ENCODE peak calls at places on chromosomes 4 and X, in four cellular contexts. M, E, Y and H are unnamed samples.

GRCh38 chr4:139689093-139689722 is 23.6 kb downstream of the MGST2 start:
- DNase-seq in M (no peak), E (peak), Y (no peak), H (no peak)

GRCh38 chr4:187578103-187578502 is 417.5 kb upstream of the ZFP42 start:
- DNase-seq in M (no peak), E (no peak), Y (no peak), H (no peak)

GRCh38 chr4:125772680-125773079 is 457.9 kb downstream of the FAT4 start:
- DNase-seq in M (no peak), E (no peak), Y (no peak), H (no peak)

GRCh38 chr4:69360271-69360670 is 80.0 kb downstream of the UGT2B28 start:
- DNase-seq in M (no peak), E (no peak), Y (no peak), H (no peak)

GRCh38 chrX:10089378-10089795 is 67.4 kb upstream of the CLCN4 start:
- DNase-seq in M (no peak), E (no peak), Y (peak), H (no peak)

GRCh38 chr4:183200453-183200852 is 101.4 kb downstream of the WWC2 start:
- DNase-seq in M (no peak), E (no peak), Y (peak), H (no peak)

GRCh38 chr4:132910226-132910748 is 238.8 kb upstream of the PCDH10 start:
- DNase-seq in M (no peak), E (no peak), Y (no peak), H (no peak)

GRCh38 chr4:5357863-5358262 is 306.6 kb downstream of the STK32B start:
- DNase-seq in M (no peak), E (no peak), Y (no peak), H (no peak)

GRCh38 chr4:53784112-53784511 is 192.8 kb upstream of the LNX1 start:
- DNase-seq in M (no peak), E (no peak), Y (no peak), H (no peak)

GRCh38 chrX:13418126-13419091 is 98.6 kb upstream of the ATXN3L start:
- DNase-seq in M (no peak), E (no peak), Y (peak), H (no peak)

GRCh38 chrX:31036895-31037294 is 34.9 kb downstream of the FTHL17 start:
- DNase-seq in M (no peak), E (peak), Y (peak), H (peak)

GRCh38 chr4:37803348-37803973 is 23.0 kb upstream of the PGM2 start:
- DNase-seq in M (no peak), E (no peak), Y (peak), H (no peak)

GRCh38 chr4:22625301-22625700 is 67.4 kb upstream of the GBA3 start:
- DNase-seq in M (no peak), E (no peak), Y (peak), H (no peak)

GRCh38 chr4:184384056-184384809 is 90.1 kb downstream of the IRF2 start:
- DNase-seq in M (no peak), E (peak), Y (peak), H (peak)

GRCh38 chr4:71259911-71260331 is 78.9 kb upstream of the SLC4A4 start:
- DNase-seq in M (no peak), E (no peak), Y (peak), H (no peak)

GRCh38 chr4:128242601-128243000 is 45.0 kb downstream of the PGRMC2 start:
- DNase-seq in M (no peak), E (no peak), Y (no peak), H (no peak)

GRCh38 chr4:87669373-87669772 is 19.3 kb downstream of the DMP1 start:
- DNase-seq in M (no peak), E (no peak), Y (no peak), H (no peak)

GRCh38 chr4:84905646-84906045 is 60.8 kb downstream of the WDFY3 start:
- DNase-seq in M (no peak), E (no peak), Y (no peak), H (no peak)

GRCh38 chrX:153812220-153812619 is 17.8 kb downstream of the SSR4 start:
- DNase-seq in M (no peak), E (no peak), Y (no peak), H (no peak)

GRCh38 chr4:43567644-43568043 is 675.1 kb downstream of the GRXCR1 start:
- DNase-seq in M (no peak), E (no peak), Y (no peak), H (no peak)

GRCh38 chrX:56793533-56794320 is 64.7 kb downstream of the NBDY start:
- DNase-seq in M (no peak), E (peak), Y (no peak), H (no peak)

GRCh38 chr4:22385615-22386014 is 130.3 kb downstream of the ADGRA3 start:
- DNase-seq in M (no peak), E (no peak), Y (peak), H (no peak)

GRCh38 chr4:26385690-26386089 is 64.9 kb downstream of the RBPJ start:
- DNase-seq in M (no peak), E (no peak), Y (no peak), H (no peak)

GRCh38 chrX:154799554-154800348 is 5.5 kb downstream of the MPP1 start:
- DNase-seq in M (no peak), E (peak), Y (peak), H (no peak)

GRCh38 chr4:2006956-2007653 is 1.7 kb downstream of the NELFA start:
- DNase-seq in M (no peak), E (no peak), Y (no peak), H (no peak)

GRCh38 chr4:2008921-2009650 is at the start of gene NELFA:
- DNase-seq in M (peak), E (peak), Y (peak), H (peak)

GRCh38 chr4:2008671-2008920 is 178 bp downstream of the NELFA start:
- DNase-seq in M (no peak), E (no peak), Y (no peak), H (no peak)

GRCh38 chr4:2007804-2008670 is 737 bp downstream of the NELFA start:
- DNase-seq in M (no peak), E (no peak), Y (no peak), H (no peak)

GRCh38 chr4:2009651-2010233 is 968 bp upstream of the NELFA start:
- DNase-seq in M (peak), E (peak), Y (peak), H (no peak)
- TF ChIP-seq CTCF in M (peak), E (no peak), Y (no peak), H (peak)

DNA sequence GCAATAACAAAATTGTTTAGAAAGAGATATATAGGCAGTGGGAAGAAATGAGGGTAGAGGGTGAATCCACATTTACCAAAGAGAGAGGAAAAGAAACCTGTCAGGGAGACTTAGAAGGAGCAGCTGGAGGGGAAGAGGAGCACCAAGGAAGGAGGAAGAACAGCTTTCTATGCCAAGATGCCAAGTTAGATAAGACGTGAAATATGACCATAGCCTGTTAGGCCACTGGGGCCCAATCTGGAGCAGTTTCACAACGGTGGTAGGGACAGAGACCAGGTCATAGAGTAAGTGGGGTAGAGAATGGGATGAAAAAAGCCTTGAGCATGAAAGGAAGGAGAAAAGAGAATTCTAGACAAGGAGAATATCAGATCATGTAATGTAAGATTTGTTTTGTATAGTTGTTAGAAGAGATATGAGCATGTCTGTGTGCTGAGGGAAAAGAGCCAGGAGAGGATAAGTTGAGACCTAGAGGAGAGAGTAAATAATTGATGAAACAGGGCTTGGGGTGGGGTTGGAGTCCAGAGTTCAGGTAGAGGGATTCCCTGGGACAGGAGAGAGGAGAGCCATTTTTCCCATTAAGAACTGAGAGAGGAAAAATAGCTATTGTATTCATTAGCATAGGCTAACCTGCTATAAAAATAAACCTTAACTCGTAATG is 4.4 kb upstream of the SOWAHB start:
- DNase-seq in M (no peak), E (peak), Y (no peak), H (no peak)
- TF ChIP-seq CTCF in M (no peak), E (no peak), Y (no peak), H (no peak)

GRCh38 chrX:22192419-22193086 is 80.2 kb upstream of the CBLL2 start:
- DNase-seq in M (peak), E (peak), Y (peak), H (no peak)
- TF ChIP-seq CTCF in M (peak), E (no peak), Y (peak), H (peak)

GRCh38 chrX:72540318-72540717 is 32.3 kb downstream of the HDAC8 start:
- DNase-seq in M (no peak), E (no peak), Y (peak), H (no peak)

GRCh38 chrX:72545990-72546389 is 26.7 kb downstream of the HDAC8 start:
- DNase-seq in M (no peak), E (no peak), Y (no peak), H (no peak)
- TF ChIP-seq CTCF in M (no peak), E (no peak), Y (no peak), H (no peak)

GRCh38 chr4:46390353-46391058 is 578 bp upstream of the GABRA2 start:
- DNase-seq in M (no peak), E (peak), Y (no peak), H (no peak)
- TF ChIP-seq CTCF in M (no peak), E (no peak), Y (no peak), H (no peak)

GRCh38 chrX:138711399-138712347 is at the start of gene FGF13:
- DNase-seq in M (no peak), E (no peak), Y (no peak), H (no peak)
- TF ChIP-seq CTCF in M (no peak), E (no peak), Y (no peak), H (no peak)

DNA sequence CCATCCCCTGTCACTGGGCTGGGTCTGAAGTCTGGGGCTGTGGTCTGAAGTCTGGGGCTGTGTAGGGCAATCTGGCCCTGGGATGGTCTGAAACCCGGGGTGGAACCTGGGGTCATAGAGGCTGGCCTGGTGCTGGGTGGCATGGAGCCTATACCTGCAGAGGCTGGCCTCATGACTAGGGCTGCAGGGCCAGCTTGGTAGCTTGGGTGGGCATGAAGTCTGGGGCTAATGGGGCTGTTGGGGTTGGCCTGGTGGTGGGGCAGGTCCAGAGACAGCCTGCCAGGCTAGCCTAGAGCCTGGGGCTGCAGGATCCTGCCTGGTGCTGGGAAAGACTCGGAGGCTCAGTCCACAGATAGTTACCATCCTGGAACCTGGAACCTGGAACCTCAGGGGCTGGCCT is 37.0 kb downstream of the GALNT7 start:
- DNase-seq in M (no peak), E (no peak), Y (no peak), H (no peak)
- TF ChIP-seq CTCF in M (no peak), E (no peak), Y (no peak), H (no peak)